ENCODE peak calls at places on chromosomes 11 and 22, in six cellular contexts. X is hepatocyte, T is IMR-90, K is PC-3, P is OCI-LY7, M is PC-9. U is an unnamed sample.
A peak's percentile ranks its signal among the peaks of the same experiment; 100 is the strongest.

GRCh38 chr11:71498091-71498490 is 29.0 kb upstream of the KRTAP5-7 start:
- DNase-seq in T (no peak), K (no peak), P (no peak), X (no peak), M (no peak), U (no peak)

GRCh38 chr22:19291580-19292261 is at the start of gene CLTCL1:
- DNase-seq in P (peak; percentile 82), M (no peak), X (peak; percentile 94), K (peak; percentile 48), T (peak; percentile 58), U (peak; percentile 71)

GRCh38 chr22:31647066-31647465 is 14.9 kb downstream of the PISD start:
- DNase-seq in M (no peak), X (no peak), T (no peak), K (no peak), P (no peak), U (no peak)

GRCh38 chr11:75198278-75198948 is 42.2 kb upstream of the TPBGL start:
- DNase-seq in P (no peak), K (no peak), X (no peak), T (no peak), M (no peak), U (peak; percentile 51)

GRCh38 chr22:19767427-19768380 is 7.1 kb downstream of the TBX1 start:
- DNase-seq in P (no peak), K (no peak), M (peak; percentile 55), T (no peak), X (no peak), U (no peak)

GRCh38 chr22:32810241-32811133 is 9.0 kb downstream of the TIMP3 start:
- DNase-seq in T (peak; percentile 51), K (peak; percentile 1), P (no peak), X (peak; percentile 50), M (peak; percentile 98), U (peak; percentile 51)

GRCh38 chr22:27345681-27346080 is 455.9 kb downstream of the MN1 start:
- DNase-seq in X (no peak), T (no peak), M (no peak), K (no peak), P (no peak), U (no peak)

GRCh38 chr11:131694526-131695424 is 324.4 kb downstream of the NTM start:
- DNase-seq in X (peak; percentile 93), P (peak; percentile 44), M (no peak), T (peak; percentile 69), K (peak; percentile 81), U (peak; percentile 65)

GRCh38 chr11:132177106-132177505 is 806.7 kb downstream of the NTM start:
- DNase-seq in K (peak; percentile 61), P (peak; percentile 2), X (peak; percentile 62), T (peak; percentile 70), M (no peak), U (peak; percentile 46)

GRCh38 chr11:35367491-35367890 is 51.9 kb downstream of the SLC1A2 start:
- DNase-seq in T (peak; percentile 92), P (no peak), M (no peak), X (peak; percentile 39), K (peak; percentile 44), U (no peak)

GRCh38 chr11:60880635-60881282 is 13.4 kb downstream of the ZP1 start:
- DNase-seq in M (peak; percentile 31), K (no peak), T (no peak), P (no peak), X (no peak), U (no peak)

GRCh38 chr11:44619931-44620725 is 54.7 kb downstream of the CD82 start:
- DNase-seq in T (no peak), M (no peak), X (no peak), K (no peak), P (no peak), U (no peak)

GRCh38 chr11:130475426-130476053 is 27.1 kb downstream of the ADAMTS15 start:
- DNase-seq in M (no peak), P (no peak), K (no peak), T (no peak), X (no peak), U (no peak)

GRCh38 chr11:1017269-1018005 is 19.1 kb downstream of the MUC6 start:
- DNase-seq in K (peak; percentile 12), P (no peak), T (no peak), M (no peak), X (no peak), U (peak; percentile 12)

GRCh38 chr11:59011672-59012071 is 72.4 kb downstream of the GLYATL1 start:
- DNase-seq in P (peak; percentile 14), K (no peak), X (no peak), T (no peak), M (no peak), U (no peak)

GRCh38 chr11:59010693-59011092 is 71.4 kb downstream of the GLYATL1 start:
- DNase-seq in P (no peak), X (no peak), K (no peak), T (no peak), M (no peak), U (no peak)

GRCh38 chr11:59012942-59013256 is 73.2 kb upstream of the GLYATL1B start:
- DNase-seq in T (no peak), K (no peak), X (peak; percentile 50), M (no peak), P (no peak), U (no peak)

GRCh38 chr11:59009661-59010060 is 70.4 kb downstream of the GLYATL1 start:
- DNase-seq in K (no peak), X (no peak), P (peak; percentile 63), M (no peak), T (no peak), U (no peak)

GRCh38 chr11:59012106-59012941 is 73.0 kb downstream of the GLYATL1 start:
- DNase-seq in P (peak; percentile 30), K (no peak), T (no peak), M (no peak), X (peak; percentile 28), U (no peak)
- H3K4me2 ChIP-seq in P (peak overlapping the region; percentile 48), K (no peak overlapping the region), T (no peak overlapping the region), M (no peak overlapping the region), X (no peak overlapping the region), U (no peak overlapping the region)

GRCh38 chr22:42986115-42986514 is 28.8 kb downstream of the PACSIN2 start:
- DNase-seq in K (no peak), T (no peak), X (no peak), M (no peak), P (no peak), U (no peak)

GRCh38 chr22:42985541-42985925 is 29.4 kb downstream of the PACSIN2 start:
- DNase-seq in P (no peak), T (no peak), M (no peak), K (no peak), X (no peak), U (no peak)

GRCh38 chr22:42983470-42983869 is 31.5 kb downstream of the PACSIN2 start:
- DNase-seq in K (no peak), P (no peak), M (no peak), X (no peak), T (no peak), U (no peak)

GRCh38 chr22:42984397-42984796 is 30.6 kb downstream of the PACSIN2 start:
- DNase-seq in T (no peak), M (no peak), P (no peak), X (no peak), K (no peak), U (no peak)

GRCh38 chr22:42984814-42985540 is 30.0 kb downstream of the PACSIN2 start:
- DNase-seq in X (no peak), T (no peak), K (no peak), P (no peak), M (no peak), U (no peak)
- H3K4me2 ChIP-seq in X (no peak overlapping the region), T (no peak overlapping the region), K (no peak overlapping the region), P (no peak overlapping the region), M (no peak overlapping the region), U (no peak overlapping the region)

GRCh38 chr11:69489031-69489745 is 7.7 kb downstream of the LINC01488 start:
- DNase-seq in K (no peak), T (no peak), M (no peak), P (no peak), X (no peak), U (no peak)
- H3K4me2 ChIP-seq in K (no peak overlapping the region), T (no peak overlapping the region), M (no peak overlapping the region), P (no peak overlapping the region), X (no peak overlapping the region), U (no peak overlapping the region)

GRCh38 chr11:99234534-99234933 is 213.8 kb downstream of the CNTN5 start:
- DNase-seq in T (no peak), K (no peak), X (no peak), M (no peak), P (no peak), U (no peak)
- H3K4me2 ChIP-seq in T (no peak overlapping the region), K (no peak overlapping the region), X (no peak overlapping the region), M (no peak overlapping the region), P (no peak overlapping the region), U (no peak overlapping the region)

GRCh38 chr11:79487412-79487811 is 46.6 kb upstream of the TENM4 start:
- DNase-seq in P (no peak), T (no peak), K (no peak), X (no peak), M (no peak), U (no peak)
- H3K4me2 ChIP-seq in P (no peak overlapping the region), T (no peak overlapping the region), K (no peak overlapping the region), X (no peak overlapping the region), M (no peak overlapping the region), U (no peak overlapping the region)

GRCh38 chr11:122193457-122193856 is 77.4 kb upstream of the BLID start:
- DNase-seq in P (no peak), M (no peak), K (no peak), T (no peak), X (no peak), U (no peak)

GRCh38 chr11:122186439-122187080 is 70.5 kb upstream of the BLID start:
- DNase-seq in T (peak; percentile 97), M (peak; percentile 62), P (no peak), K (peak; percentile 87), X (peak; percentile 57), U (peak; percentile 97)

GRCh38 chr11:122187373-122188165 is 71.6 kb upstream of the BLID start:
- DNase-seq in T (no peak), K (no peak), X (no peak), M (no peak), P (no peak), U (no peak)

GRCh38 chr11:122192634-122193245 is 76.7 kb upstream of the BLID start:
- DNase-seq in P (no peak), T (peak; percentile 62), X (no peak), K (peak; percentile 53), M (no peak), U (peak; percentile 62)

DNA sequence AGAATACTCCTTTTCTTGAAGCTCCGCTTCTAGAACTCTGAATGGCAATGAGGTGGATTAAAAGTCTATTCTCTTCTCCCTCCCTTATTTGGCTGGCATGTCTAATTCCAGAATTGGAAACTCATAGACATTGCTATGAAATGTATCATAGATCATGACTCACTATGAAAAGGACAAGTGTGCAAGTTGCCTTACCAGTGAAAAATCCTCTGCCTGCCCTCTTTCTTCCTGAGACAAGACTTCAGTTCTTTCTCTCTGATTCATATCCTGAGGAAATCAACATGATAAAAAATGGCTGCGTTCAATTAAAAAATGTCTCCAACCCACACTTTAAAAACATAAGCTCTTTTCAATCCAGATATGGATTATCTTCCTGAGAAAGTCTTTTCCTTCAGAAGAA is 73.2 kb upstream of the BLID start:
- DNase-seq in M (peak; percentile 90), T (peak; percentile 98), K (peak; percentile 98), X (peak; percentile 26), P (no peak), U (peak; percentile 92)
- H3K4me2 ChIP-seq in M (peak overlapping the region; percentile 29), T (peak overlapping the region; percentile 50), K (peak overlapping the region; percentile 64), X (no peak overlapping the region), P (no peak overlapping the region), U (peak overlapping the region; percentile 33)

GRCh38 chr22:44057411-44057987 is 33.4 kb downstream of the PARVB start:
- DNase-seq in X (peak; percentile 22), P (no peak), M (no peak), K (no peak), T (no peak), U (no peak)
- H3K4me2 ChIP-seq in X (peak overlapping the region; percentile 67), P (no peak overlapping the region), M (no peak overlapping the region), K (no peak overlapping the region), T (no peak overlapping the region), U (no peak overlapping the region)

U was measured in mammary epithelial cell.